ENCODE peak calls at places on chromosomes 16 and 17, in six cellular contexts. D is ELR; W is glutamatergic neuron; L is M059J; J is AG09319; U is stimulated activated CD4-positive, alpha-beta T cell treated with anti-CD3 and anti-CD28 coated beads, Interleukin-2, amount 100 ng/mL, for 24 hours. F is an unnamed sample.

GRCh38 chr16:51243836-51244483 is 92.9 kb upstream of the SALL1 start:
- DNase-seq in D (no peak), W (no peak), L (peak; percentile 71), J (no peak), U (no peak), F (peak; percentile 84)

GRCh38 chr16:65229191-65229662 is 107.4 kb upstream of the CDH11 start:
- DNase-seq in D (no peak), W (no peak), L (peak; percentile 9), J (peak; percentile 0), U (no peak), F (no peak)

GRCh38 chr17:75763613-75764416 is 1.2 kb downstream of the GALK1 start:
- DNase-seq in D (peak; percentile 42), W (no peak), L (no peak), J (no peak), U (no peak), F (no peak)

GRCh38 chr16:74035816-74036215 is 260.8 kb upstream of the PSMD7 start:
- DNase-seq in D (peak; percentile 20), W (no peak), L (peak; percentile 1), J (no peak), U (no peak), F (no peak)

GRCh38 chr17:66637491-66637890 is 197.4 kb upstream of the CACNG5 start:
- DNase-seq in D (no peak), W (no peak), L (peak; percentile 81), J (no peak), U (no peak), F (peak; percentile 86)

GRCh38 chr17:6583411-6583810 is 27.1 kb upstream of the PITPNM3 start:
- DNase-seq in D (no peak), W (no peak), L (no peak), J (no peak), U (no peak), F (no peak)

GRCh38 chr17:72661093-72661944 is 431.2 kb downstream of the SLC39A11 start:
- DNase-seq in D (peak; percentile 17), W (no peak), L (no peak), J (no peak), U (no peak), F (peak; percentile 28)

GRCh38 chr17:28864991-28865849 is 10.4 kb downstream of the ERAL1 start:
- DNase-seq in D (no peak), W (no peak), L (no peak), J (no peak), U (no peak), F (no peak)

GRCh38 chr17:75240394-75241142 is 20.8 kb downstream of the GGA3 start:
- DNase-seq in D (peak; percentile 67), W (peak; percentile 60), L (no peak), J (no peak), U (peak; percentile 61), F (no peak)

GRCh38 chr17:77247048-77247541 is 106.3 kb downstream of the SEC14L1 start:
- DNase-seq in D (peak; percentile 83), W (peak; percentile 96), L (peak; percentile 64), J (peak; percentile 30), U (peak; percentile 92), F (no peak)

F was measured in renal cortical epithelial cell.